ENCODE peak calls at places on chromosomes 6 and 20, in seven cellular contexts. M, S, G, D, H, B and T are unnamed samples.

GRCh38 chr6:73985891-73986290 is 289.9 kb downstream of the CD109 start:
- DNase-seq in M (peak; percentile 7), S (no peak), G (no peak), D (peak; percentile 16), H (no peak), B (no peak), T (no peak)

GRCh38 chr6:161407115-161407514 is 133.3 kb upstream of the AGPAT4 start:
- DNase-seq in M (no peak), S (no peak), G (no peak), D (no peak), H (no peak), B (no peak), T (no peak)

GRCh38 chr20:36501367-36502006 is 39.8 kb upstream of the MYL9 start:
- DNase-seq in M (no peak), S (no peak), G (no peak), D (no peak), H (no peak), B (no peak), T (no peak)

GRCh38 chr6:39521826-39522377 is 199.4 kb upstream of the KCNK16 start:
- DNase-seq in M (no peak), S (no peak), G (no peak), D (no peak), H (no peak), B (peak; percentile 28), T (no peak)

GRCh38 chr6:53461682-53462081 is 83.2 kb downstream of the GCLC start:
- DNase-seq in M (no peak), S (no peak), G (no peak), D (no peak), H (no peak), B (no peak), T (no peak)

GRCh38 chr20:54076259-54076658 is 5.9 kb upstream of the BCAS1 start:
- DNase-seq in M (no peak), S (no peak), G (no peak), D (no peak), H (peak; percentile 24), B (no peak), T (no peak)

GRCh38 chr20:62572980-62573379 is 69.3 kb upstream of the SLCO4A1 start:
- DNase-seq in M (no peak), S (no peak), G (no peak), D (peak; percentile 19), H (no peak), B (no peak), T (no peak)

GRCh38 chr6:157551041-157551832 is 170.2 kb downstream of the ZDHHC14 start:
- DNase-seq in M (no peak), S (no peak), G (peak; percentile 67), D (peak; percentile 59), H (peak; percentile 17), B (no peak), T (no peak)

GRCh38 chr6:134590449-134590848 is 272.5 kb upstream of the SGK1 start:
- DNase-seq in M (no peak), S (peak; percentile 68), G (no peak), D (no peak), H (peak; percentile 10), B (no peak), T (no peak)

GRCh38 chr6:18349350-18349749 is 37.8 kb upstream of the RNF144B start:
- DNase-seq in M (no peak), S (no peak), G (no peak), D (no peak), H (peak; percentile 83), B (no peak), T (no peak)

GRCh38 chr6:50185006-50185405 is 135.3 kb upstream of the DEFB112 start:
- DNase-seq in M (no peak), S (no peak), G (peak; percentile 49), D (peak; percentile 68), H (no peak), B (no peak), T (peak; percentile 31)

GRCh38 chr6:43013020-43013842 is 515 bp downstream of the MEA1 start:
- DNase-seq in M (no peak), S (peak; percentile 21), G (no peak), D (peak; percentile 30), H (no peak), B (peak; percentile 32), T (no peak)

GRCh38 chr20:10357974-10358373 is 76.0 kb downstream of the MKKS start:
- DNase-seq in M (no peak), S (peak; percentile 17), G (no peak), D (peak; percentile 18), H (no peak), B (no peak), T (no peak)

GRCh38 chr6:25922301-25922700 is 8.2 kb downstream of the SLC17A2 start:
- DNase-seq in M (no peak), S (no peak), G (no peak), D (no peak), H (no peak), B (no peak), T (no peak)

GRCh38 chr6:24355422-24355821 is 2.4 kb downstream of the DCDC2 start:
- DNase-seq in M (no peak), S (no peak), G (no peak), D (no peak), H (no peak), B (no peak), T (no peak)

GRCh38 chr6:157531169-157531985 is 150.4 kb downstream of the ZDHHC14 start:
- DNase-seq in M (no peak), S (no peak), G (peak; percentile 67), D (peak; percentile 81), H (no peak), B (no peak), T (no peak)

GRCh38 chr20:62978559-62978938 is 26.0 kb downstream of the SLC17A9 start:
- DNase-seq in M (no peak), S (no peak), G (no peak), D (no peak), H (no peak), B (no peak), T (no peak)

GRCh38 chr6:155373276-155373675 is 59.0 kb upstream of the TFB1M start:
- DNase-seq in M (no peak), S (peak; percentile 3), G (no peak), D (no peak), H (no peak), B (no peak), T (no peak)

GRCh38 chr6:155270566-155271091 is 6.8 kb downstream of the CLDN20 start:
- DNase-seq in M (no peak), S (no peak), G (no peak), D (no peak), H (no peak), B (no peak), T (no peak)

GRCh38 chr6:130980310-130981032 is 82.6 kb downstream of the EPB41L2 start:
- DNase-seq in M (no peak), S (no peak), G (no peak), D (no peak), H (no peak), B (no peak), T (no peak)

GRCh38 chr20:62791301-62792181 is 4.7 kb upstream of the MRGBP start:
- DNase-seq in M (peak; percentile 71), S (peak; percentile 91), G (peak; percentile 92), D (peak; percentile 95), H (peak; percentile 72), B (peak; percentile 89), T (peak; percentile 87)

GRCh38 chr20:10478930-10479329 is 43.8 kb downstream of the SLX4IP start:
- DNase-seq in M (no peak), S (no peak), G (no peak), D (peak; percentile 56), H (no peak), B (no peak), T (no peak)

GRCh38 chr6:5730586-5731263 is 276.0 kb downstream of the NRN1 start:
- DNase-seq in M (no peak), S (peak; percentile 40), G (no peak), D (no peak), H (no peak), B (peak; percentile 11), T (no peak)

GRCh38 chr20:32509639-32510066 is 75.5 kb downstream of the NOL4L start:
- DNase-seq in M (no peak), S (peak; percentile 54), G (peak; percentile 26), D (no peak), H (peak; percentile 10), B (no peak), T (no peak)

GRCh38 chr6:168605964-168606363 is 165.0 kb downstream of the SMOC2 start:
- DNase-seq in M (no peak), S (no peak), G (no peak), D (no peak), H (no peak), B (no peak), T (no peak)

DNA sequence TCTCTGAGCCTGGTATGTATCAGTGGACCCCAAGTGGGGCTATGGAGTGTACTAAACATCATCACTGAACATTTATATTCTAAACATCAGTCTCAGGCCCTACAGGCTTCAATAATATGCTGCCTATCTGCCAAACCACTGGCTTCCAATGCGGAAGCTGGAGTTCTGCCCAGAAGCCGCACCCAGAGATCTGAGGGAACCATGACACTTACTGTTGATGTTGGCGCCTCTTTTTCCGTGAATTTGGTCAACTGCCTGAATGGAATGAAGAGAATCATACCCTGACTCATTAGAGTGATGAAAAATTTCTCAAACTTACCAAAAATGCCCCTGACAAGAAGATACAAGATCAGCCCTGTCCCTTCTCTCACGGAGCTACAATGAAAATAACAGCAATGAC is 66.2 kb downstream of the SLC22A23 start:
- DNase-seq in M (no peak), S (peak; percentile 69), G (no peak), D (no peak), H (no peak), B (no peak), T (no peak)
- H2AK5ac ChIP-seq in M (no peak overlapping the region), S (no peak overlapping the region), G (no peak overlapping the region), D (no peak overlapping the region), H (no peak overlapping the region), B (no peak overlapping the region), T (no peak overlapping the region)

DNA sequence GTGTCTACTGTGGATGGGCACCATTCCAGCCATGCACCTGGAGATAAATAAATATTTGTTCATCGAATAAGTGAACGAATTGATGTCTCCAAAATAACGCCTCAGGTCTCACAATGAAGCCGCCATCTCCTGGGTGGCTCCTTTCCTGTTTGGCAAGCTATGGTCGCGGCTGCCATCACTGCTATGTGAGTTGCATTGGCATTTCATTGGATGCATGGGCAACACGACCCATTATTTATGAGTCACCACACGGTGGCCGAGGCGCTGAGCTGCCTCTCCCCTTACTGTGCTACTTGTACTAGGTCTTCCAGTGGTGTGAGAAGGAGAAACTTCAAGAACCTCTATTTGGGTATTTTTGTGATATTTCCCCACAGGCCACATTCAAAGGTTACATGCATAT is 21.3 kb upstream of the PDE10A start:
- DNase-seq in M (no peak), S (no peak), G (no peak), D (no peak), H (no peak), B (no peak), T (no peak)
- H2AK5ac ChIP-seq in M (no peak overlapping the region), S (no peak overlapping the region), G (no peak overlapping the region), D (no peak overlapping the region), H (no peak overlapping the region), B (no peak overlapping the region), T (no peak overlapping the region)

GRCh38 chr6:139679516-139680179 is 305.2 kb upstream of the CITED2 start:
- DNase-seq in M (no peak), S (peak; percentile 45), G (no peak), D (no peak), H (peak; percentile 84), B (peak; percentile 52), T (no peak)
- H2AK5ac ChIP-seq in M (no peak overlapping the region), S (no peak overlapping the region), G (no peak overlapping the region), D (no peak overlapping the region), H (no peak overlapping the region), B (no peak overlapping the region), T (no peak overlapping the region)

DNA sequence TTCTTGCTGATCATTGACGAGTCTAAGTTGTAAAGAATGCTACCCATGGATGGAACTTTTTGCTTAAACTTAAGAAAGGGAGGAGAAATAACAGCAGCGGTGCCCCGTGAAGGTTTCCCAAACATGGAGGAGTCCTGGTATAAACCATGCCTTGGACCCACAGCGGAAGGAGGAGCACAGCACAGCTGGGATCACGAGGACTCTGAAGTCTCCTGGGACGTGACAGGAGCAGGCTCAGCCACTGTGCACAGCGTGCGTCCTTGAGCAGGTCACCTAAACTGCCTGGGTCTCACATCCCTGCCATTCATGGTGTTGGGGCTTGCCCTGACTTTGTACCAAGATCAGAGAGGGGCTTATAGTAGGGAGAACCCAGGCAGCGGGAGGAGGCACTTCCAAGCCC is 56.1 kb upstream of the UNC93A start:
- DNase-seq in M (no peak), S (no peak), G (no peak), D (no peak), H (no peak), B (no peak), T (no peak)
- H2AK5ac ChIP-seq in M (peak overlapping the region; percentile 68), S (no peak overlapping the region), G (no peak overlapping the region), D (peak overlapping the region; percentile 79), H (peak overlapping the region; percentile 80), B (no peak overlapping the region), T (peak overlapping the region; percentile 90)